ENCODE peak calls at places on chromosome 1, in four cellular contexts. W, Y, N and K are unnamed samples.

GRCh38 chr1:116699605-116700004 is 32.1 kb upstream of the IGSF3 start:
- DNase-seq in N (no peak), Y (no peak), W (no peak), K (no peak)

GRCh38 chr1:115545096-115545720 is 96.6 kb upstream of the VANGL1 start:
- DNase-seq in W (peak; percentile 18), N (no peak), Y (no peak), K (no peak)

GRCh38 chr1:165490175-165490574 is 45.2 kb upstream of the RXRG start:
- DNase-seq in Y (peak; percentile 77), N (no peak), W (no peak), K (no peak)

GRCh38 chr1:231934797-231935196 is 308.2 kb downstream of the DISC1 start:
- DNase-seq in N (peak; percentile 40), W (no peak), Y (no peak), K (no peak)

GRCh38 chr1:153954826-153955225 is 3.6 kb downstream of the CRTC2 start:
- DNase-seq in W (no peak), N (no peak), Y (no peak), K (no peak)

GRCh38 chr1:48947761-48948537 is 171.3 kb upstream of the BEND5 start:
- DNase-seq in N (peak; percentile 17), W (no peak), Y (no peak), K (no peak)

GRCh38 chr1:156893048-156893953 is at the start of gene PEAR1:
- DNase-seq in W (peak; percentile 92), N (no peak), Y (peak; percentile 47), K (no peak)

GRCh38 chr1:90317628-90318027 is 322.7 kb downstream of the ZNF326 start:
- DNase-seq in W (no peak), N (no peak), Y (no peak), K (no peak)

GRCh38 chr1:56188855-56189254 is 390.5 kb downstream of the PLPP3 start:
- DNase-seq in N (no peak), Y (no peak), W (no peak), K (no peak)

GRCh38 chr1:6622396-6623152 is 2.1 kb upstream of the THAP3 start:
- DNase-seq in N (no peak), Y (no peak), W (no peak), K (no peak)

GRCh38 chr1:54001620-54002019 is 16.4 kb downstream of the LDLRAD1 start:
- DNase-seq in Y (no peak), N (no peak), W (peak; percentile 13), K (no peak)

GRCh38 chr1:203672354-203672753 is 45.7 kb downstream of the ATP2B4 start:
- DNase-seq in Y (peak; percentile 64), W (no peak), N (peak; percentile 77), K (no peak)

GRCh38 chr1:206012086-206012859 is 9.1 kb upstream of the RAB7B start:
- DNase-seq in W (peak; percentile 40), N (peak; percentile 62), Y (peak; percentile 87), K (peak; percentile 97)

GRCh38 chr1:170630977-170631376 is 33.0 kb upstream of the PRRX1 start:
- DNase-seq in Y (no peak), W (no peak), N (no peak), K (no peak)

GRCh38 chr1:92118826-92119225 is 38.7 kb downstream of the BTBD8 start:
- DNase-seq in Y (no peak), N (no peak), W (no peak), K (no peak)

GRCh38 chr1:226656201-226656600 is 82.9 kb downstream of the ITPKB start:
- DNase-seq in W (peak; percentile 61), N (peak; percentile 85), Y (no peak), K (peak; percentile 63)

GRCh38 chr1:13628711-13629110 is 45.1 kb downstream of the PDPN start:
- DNase-seq in Y (no peak), W (no peak), N (no peak), K (no peak)

GRCh38 chr1:61053281-61053711 is 29.1 kb upstream of the NFIA start:
- DNase-seq in W (no peak), Y (no peak), N (no peak), K (no peak)

GRCh38 chr1:61052393-61053280 is 29.7 kb upstream of the NFIA start:
- DNase-seq in W (peak; percentile 72), Y (no peak), N (no peak), K (no peak)

GRCh38 chr1:61049850-61050540 is 32.4 kb upstream of the NFIA start:
- DNase-seq in Y (peak; percentile 93), N (peak; percentile 95), W (peak; percentile 90), K (peak; percentile 75)

GRCh38 chr1:61050541-61051454 is 31.6 kb upstream of the NFIA start:
- DNase-seq in W (peak; percentile 86), N (peak; percentile 66), Y (peak; percentile 46), K (no peak)

GRCh38 chr1:61051455-61052392 is 30.6 kb upstream of the NFIA start:
- DNase-seq in N (peak; percentile 20), W (peak; percentile 75), Y (peak; percentile 53), K (no peak)
- H3K4me3 ChIP-seq in N (no peak overlapping the region), W (peak overlapping the region; percentile 63), Y (peak overlapping the region; percentile 96), K (no peak overlapping the region)

GRCh38 chr1:181092883-181093282 is 4.4 kb downstream of the IER5 start:
- DNase-seq in N (no peak), W (no peak), Y (no peak), K (no peak)
- H3K4me3 ChIP-seq in N (no peak overlapping the region), W (no peak overlapping the region), Y (no peak overlapping the region), K (no peak overlapping the region)

GRCh38 chr1:38045431-38046332 is 911 bp downstream of the POU3F1 start:
- DNase-seq in Y (no peak), N (peak; percentile 45), W (peak; percentile 81), K (no peak)
- H3K4me3 ChIP-seq in Y (peak overlapping the region; percentile 58), N (no peak overlapping the region), W (peak overlapping the region; percentile 57), K (no peak overlapping the region)

DNA sequence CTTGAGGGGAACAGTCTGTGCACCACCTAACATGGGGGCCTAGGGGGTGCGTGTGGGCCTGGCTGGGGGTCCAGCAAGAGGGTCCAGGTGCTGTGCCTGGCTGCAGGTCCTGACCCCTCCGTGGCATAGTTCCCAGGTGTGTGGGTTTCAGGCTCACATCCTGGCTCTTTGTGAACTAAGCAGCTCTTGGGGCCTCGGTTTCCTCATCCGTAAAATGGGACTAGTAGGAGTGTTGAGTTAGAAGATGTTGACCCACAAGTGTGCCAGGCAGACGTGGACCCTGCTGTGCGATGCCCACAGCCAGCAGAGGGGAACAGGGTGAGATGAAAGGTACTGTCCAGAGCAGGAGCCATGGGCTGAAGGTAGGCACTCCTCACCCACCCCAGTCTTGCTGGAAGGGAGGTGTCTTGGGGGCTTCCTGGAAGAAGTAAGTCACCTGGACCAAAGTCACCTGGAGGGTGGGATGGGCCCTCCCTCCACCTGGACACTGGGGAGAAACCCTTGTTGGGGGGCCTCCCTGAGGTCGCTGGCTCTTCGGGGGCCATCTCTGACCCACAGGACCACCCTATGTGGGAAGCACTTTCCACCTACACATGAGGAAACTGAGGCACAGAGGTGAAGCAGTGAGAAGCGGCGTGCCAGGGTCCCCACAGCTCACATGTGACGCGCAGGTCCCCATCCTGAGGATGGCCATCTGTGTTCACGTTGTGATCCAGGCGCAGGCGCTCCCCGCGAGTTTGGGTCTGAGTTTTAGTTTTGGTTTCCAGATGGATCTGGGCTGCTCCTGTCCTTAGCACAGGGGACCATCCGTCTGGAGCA is 1.4 kb downstream of the ARHGEF16 start:
- DNase-seq in W (no peak), N (no peak), Y (no peak), K (no peak)
- H3K4me3 ChIP-seq in W (peak overlapping the region; percentile 72), N (no peak overlapping the region), Y (no peak overlapping the region), K (no peak overlapping the region)

DNA sequence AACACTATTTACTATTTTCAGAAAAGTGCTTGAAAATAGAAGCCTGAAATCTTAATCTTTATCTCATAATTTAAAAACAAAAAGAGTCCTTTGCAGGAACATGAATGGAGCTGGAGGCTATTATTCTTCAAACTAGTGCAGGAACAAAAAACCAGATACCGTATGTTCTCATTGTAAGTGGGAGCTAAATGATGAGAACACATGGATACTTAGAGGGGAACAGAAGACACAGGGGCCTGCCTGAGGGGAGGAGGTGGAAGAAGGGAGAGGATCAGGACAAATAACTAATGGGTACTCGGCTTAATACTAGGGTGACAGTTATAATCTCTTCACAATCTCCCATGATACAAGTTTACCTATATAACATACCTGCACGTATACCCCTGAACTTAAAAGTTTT is 176.3 kb downstream of the SDCCAG8 start:
- DNase-seq in W (no peak), N (no peak), Y (no peak), K (no peak)
- H3K4me3 ChIP-seq in W (no peak overlapping the region), N (no peak overlapping the region), Y (no peak overlapping the region), K (no peak overlapping the region)

GRCh38 chr1:110208916-110209650 is 1.0 kb upstream of the KCNC4 start:
- DNase-seq in N (peak; percentile 76), Y (no peak), W (no peak), K (no peak)
- H3K4me3 ChIP-seq in N (no peak overlapping the region), Y (peak overlapping the region; percentile 72), W (peak overlapping the region; percentile 70), K (peak overlapping the region; percentile 57)

DNA sequence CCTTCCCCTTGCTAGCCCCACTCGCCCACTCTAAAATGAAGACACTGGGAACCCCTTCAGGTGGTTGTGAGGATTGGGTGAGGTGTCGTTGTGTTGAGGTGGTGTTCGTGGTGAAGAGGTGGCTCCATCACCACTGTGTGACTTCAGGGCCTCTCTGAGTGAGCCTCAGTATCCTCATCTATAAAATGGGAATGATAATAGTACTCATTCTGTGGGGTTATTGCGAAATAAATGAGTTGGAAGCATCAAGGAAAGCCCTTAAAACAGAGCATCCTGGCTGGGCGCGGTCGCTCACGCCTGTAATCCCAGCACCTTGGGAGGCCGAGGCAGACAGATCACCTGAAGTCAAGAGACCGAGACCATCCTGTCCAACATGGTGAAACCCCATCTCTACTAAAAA is 6.7 kb upstream of the MARCKSL1 start:
- DNase-seq in W (no peak), Y (no peak), N (no peak), K (no peak)
- H3K4me3 ChIP-seq in W (no peak overlapping the region), Y (no peak overlapping the region), N (no peak overlapping the region), K (no peak overlapping the region)

GRCh38 chr1:61952675-61953074 is 210.4 kb downstream of the PATJ start:
- DNase-seq in W (no peak), Y (no peak), N (no peak), K (no peak)

GRCh38 chr1:61955261-61955660 is 213.0 kb downstream of the PATJ start:
- DNase-seq in Y (no peak), N (no peak), W (no peak), K (no peak)

GRCh38 chr1:61951731-61952585 is 209.7 kb downstream of the PATJ start:
- DNase-seq in Y (no peak), N (peak; percentile 15), W (peak; percentile 24), K (no peak)

GRCh38 chr1:61953790-61954150 is 211.5 kb downstream of the PATJ start:
- DNase-seq in N (no peak), Y (no peak), W (no peak), K (no peak)

DNA sequence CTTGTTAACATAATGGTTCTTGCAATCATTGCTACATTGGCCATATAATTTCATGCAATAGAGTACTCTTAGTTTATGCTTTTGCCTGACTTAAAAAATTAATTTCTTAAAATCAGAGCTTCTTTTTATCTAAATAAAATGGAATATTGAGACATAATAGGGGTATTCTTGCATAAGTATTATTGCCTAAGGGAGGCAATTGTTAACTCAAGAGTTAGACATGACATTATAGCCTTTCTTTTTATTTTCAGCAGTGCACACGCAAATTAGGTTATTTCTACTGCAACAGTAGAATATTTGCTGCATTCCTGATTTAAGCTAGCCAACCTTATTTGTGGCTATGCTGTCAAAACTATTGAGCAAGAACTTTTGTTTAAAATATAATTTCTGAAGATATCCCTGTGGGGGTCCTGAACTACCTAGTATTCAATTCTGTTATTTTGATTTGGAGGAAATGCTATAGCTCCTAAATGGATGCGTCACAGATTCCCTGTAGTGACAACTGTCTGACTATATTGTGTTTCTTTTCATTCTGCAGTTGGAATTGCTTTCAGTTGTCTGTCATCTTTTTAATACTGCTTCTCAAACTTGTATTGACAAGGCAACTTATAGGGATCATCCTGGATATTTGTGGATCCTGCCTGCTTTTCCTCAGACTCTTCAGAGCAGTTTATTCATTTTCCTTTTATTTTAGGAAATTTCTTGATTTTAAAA is 211.0 kb downstream of the PATJ start:
- DNase-seq in N (no peak), W (no peak), Y (no peak), K (no peak)
- H3K4me3 ChIP-seq in N (no peak overlapping the region), W (no peak overlapping the region), Y (no peak overlapping the region), K (no peak overlapping the region)